ENCODE peak calls at places on chromosomes 16 and 17, in ten cellular contexts. One of them, this sample, is unnamed.

GRCh38 chr16:19926449-19927390 is 42.1 kb upstream of the GPRC5B start:
- DNase-seq in GM12878: no peak
- DNase-seq in breast epithelium: no peak
- DNase-seq in GM12892: no peak
- DNase-seq in stomach: no peak
- DNase-seq in sigmoid colon: no peak
- DNase-seq in suprapubic skin: no peak
- DNase-seq in endothelial cell of umbilical vein: peak
- DNase-seq in transverse colon: no peak
- DNase-seq in HCT116: peak
- DNase-seq in this sample: no peak

GRCh38 chr17:49637050-49637449 is 40.8 kb downstream of the SPOP start:
- DNase-seq in endothelial cell of umbilical vein: peak
- DNase-seq in breast epithelium: no peak
- DNase-seq in HCT116: no peak
- DNase-seq in sigmoid colon: no peak
- DNase-seq in transverse colon: no peak
- DNase-seq in GM12878: no peak
- DNase-seq in suprapubic skin: no peak
- DNase-seq in stomach: no peak
- DNase-seq in GM12892: no peak
- DNase-seq in this sample: no peak

GRCh38 chr17:62652251-62653001 is 25.0 kb downstream of the MRC2 start:
- DNase-seq in GM12892: no peak
- DNase-seq in sigmoid colon: peak
- DNase-seq in HCT116: no peak
- DNase-seq in endothelial cell of umbilical vein: peak
- DNase-seq in breast epithelium: peak
- DNase-seq in suprapubic skin: peak
- DNase-seq in transverse colon: peak
- DNase-seq in stomach: peak
- DNase-seq in GM12878: no peak
- DNase-seq in this sample: no peak

GRCh38 chr16:718922-719321 is 2.0 kb upstream of the ANTKMT start:
- DNase-seq in transverse colon: peak
- DNase-seq in GM12878: no peak
- DNase-seq in HCT116: no peak
- DNase-seq in breast epithelium: no peak
- DNase-seq in stomach: no peak
- DNase-seq in sigmoid colon: no peak
- DNase-seq in GM12892: no peak
- DNase-seq in endothelial cell of umbilical vein: no peak
- DNase-seq in suprapubic skin: no peak
- DNase-seq in this sample: no peak

GRCh38 chr17:59498421-59499307 is 66.7 kb upstream of the DHX40 start:
- DNase-seq in sigmoid colon: no peak
- DNase-seq in endothelial cell of umbilical vein: no peak
- DNase-seq in HCT116: no peak
- DNase-seq in transverse colon: no peak
- DNase-seq in suprapubic skin: no peak
- DNase-seq in GM12892: no peak
- DNase-seq in GM12878: no peak
- DNase-seq in breast epithelium: no peak
- DNase-seq in stomach: no peak
- DNase-seq in this sample: no peak

GRCh38 chr17:27473748-27474609 is 17.7 kb downstream of the KSR1 start:
- DNase-seq in GM12878: peak
- DNase-seq in suprapubic skin: no peak
- DNase-seq in transverse colon: no peak
- DNase-seq in stomach: peak
- DNase-seq in sigmoid colon: peak
- DNase-seq in breast epithelium: no peak
- DNase-seq in GM12892: no peak
- DNase-seq in endothelial cell of umbilical vein: peak
- DNase-seq in HCT116: no peak
- DNase-seq in this sample: no peak

GRCh38 chr16:3065069-3065741 is at the start of gene IL32:
- DNase-seq in breast epithelium: no peak
- DNase-seq in suprapubic skin: no peak
- DNase-seq in sigmoid colon: peak
- DNase-seq in transverse colon: peak
- DNase-seq in stomach: peak
- DNase-seq in HCT116: no peak
- DNase-seq in GM12878: no peak
- DNase-seq in GM12892: no peak
- DNase-seq in endothelial cell of umbilical vein: peak
- DNase-seq in this sample: no peak

GRCh38 chr16:88295526-88296436 is 87.0 kb upstream of the ZNF469 start:
- DNase-seq in GM12878: no peak
- DNase-seq in endothelial cell of umbilical vein: no peak
- DNase-seq in stomach: no peak
- DNase-seq in sigmoid colon: no peak
- DNase-seq in suprapubic skin: no peak
- DNase-seq in GM12892: no peak
- DNase-seq in transverse colon: no peak
- DNase-seq in HCT116: no peak
- DNase-seq in breast epithelium: no peak
- DNase-seq in this sample: no peak

GRCh38 chr17:418421-418751 is 65.8 kb upstream of the RPH3AL start:
- DNase-seq in suprapubic skin: no peak
- DNase-seq in transverse colon: no peak
- DNase-seq in stomach: no peak
- DNase-seq in GM12892: no peak
- DNase-seq in sigmoid colon: no peak
- DNase-seq in GM12878: no peak
- DNase-seq in breast epithelium: no peak
- DNase-seq in HCT116: no peak
- DNase-seq in endothelial cell of umbilical vein: no peak
- DNase-seq in this sample: no peak

GRCh38 chr17:80270836-80271235 is 10.2 kb downstream of the RNF213 start:
- DNase-seq in HCT116: no peak
- DNase-seq in suprapubic skin: no peak
- DNase-seq in GM12878: no peak
- DNase-seq in sigmoid colon: no peak
- DNase-seq in GM12892: no peak
- DNase-seq in breast epithelium: no peak
- DNase-seq in transverse colon: no peak
- DNase-seq in stomach: no peak
- DNase-seq in endothelial cell of umbilical vein: no peak
- DNase-seq in this sample: no peak

GRCh38 chr16:11495066-11495407 is 91.7 kb downstream of the LITAF start:
- DNase-seq in endothelial cell of umbilical vein: peak
- DNase-seq in suprapubic skin: no peak
- DNase-seq in GM12892: no peak
- DNase-seq in transverse colon: no peak
- DNase-seq in sigmoid colon: no peak
- DNase-seq in breast epithelium: no peak
- DNase-seq in GM12878: no peak
- DNase-seq in HCT116: no peak
- DNase-seq in stomach: no peak
- DNase-seq in this sample: no peak

GRCh38 chr16:11497851-11498289 is 88.8 kb downstream of the LITAF start:
- DNase-seq in endothelial cell of umbilical vein: peak
- DNase-seq in transverse colon: no peak
- DNase-seq in HCT116: peak
- DNase-seq in breast epithelium: no peak
- DNase-seq in GM12892: no peak
- DNase-seq in stomach: no peak
- DNase-seq in sigmoid colon: no peak
- DNase-seq in suprapubic skin: no peak
- DNase-seq in GM12878: no peak
- DNase-seq in this sample: no peak

GRCh38 chr16:11499295-11500089 is 87.2 kb downstream of the LITAF start:
- DNase-seq in GM12892: no peak
- DNase-seq in sigmoid colon: no peak
- DNase-seq in transverse colon: no peak
- DNase-seq in breast epithelium: no peak
- DNase-seq in endothelial cell of umbilical vein: no peak
- DNase-seq in stomach: peak
- DNase-seq in GM12878: no peak
- DNase-seq in suprapubic skin: no peak
- DNase-seq in HCT116: peak
- DNase-seq in this sample: no peak

GRCh38 chr16:11498683-11499082 is 88.0 kb downstream of the LITAF start:
- DNase-seq in endothelial cell of umbilical vein: no peak
- DNase-seq in transverse colon: no peak
- DNase-seq in breast epithelium: no peak
- DNase-seq in sigmoid colon: no peak
- DNase-seq in stomach: no peak
- DNase-seq in GM12878: no peak
- DNase-seq in suprapubic skin: no peak
- DNase-seq in HCT116: no peak
- DNase-seq in GM12892: no peak
- DNase-seq in this sample: no peak

GRCh38 chr16:11497329-11497805 is 89.4 kb downstream of the LITAF start:
- DNase-seq in GM12878: peak
- DNase-seq in breast epithelium: peak
- DNase-seq in HCT116: peak
- DNase-seq in GM12892: no peak
- DNase-seq in sigmoid colon: peak
- DNase-seq in endothelial cell of umbilical vein: peak
- DNase-seq in stomach: peak
- DNase-seq in suprapubic skin: peak
- DNase-seq in transverse colon: peak
- DNase-seq in this sample: no peak
- TF ChIP-seq POLR2A in GM12878: no peak
- TF ChIP-seq POLR2A in breast epithelium: no peak
- TF ChIP-seq POLR2A in HCT116: no peak
- TF ChIP-seq POLR2A in GM12892: no peak
- TF ChIP-seq POLR2A in sigmoid colon: no peak
- TF ChIP-seq POLR2A in endothelial cell of umbilical vein: no peak
- TF ChIP-seq POLR2A in stomach: no peak
- TF ChIP-seq POLR2A in suprapubic skin: no peak
- TF ChIP-seq POLR2A in transverse colon: no peak
- TF ChIP-seq POLR2A in this sample: no peak

DNA sequence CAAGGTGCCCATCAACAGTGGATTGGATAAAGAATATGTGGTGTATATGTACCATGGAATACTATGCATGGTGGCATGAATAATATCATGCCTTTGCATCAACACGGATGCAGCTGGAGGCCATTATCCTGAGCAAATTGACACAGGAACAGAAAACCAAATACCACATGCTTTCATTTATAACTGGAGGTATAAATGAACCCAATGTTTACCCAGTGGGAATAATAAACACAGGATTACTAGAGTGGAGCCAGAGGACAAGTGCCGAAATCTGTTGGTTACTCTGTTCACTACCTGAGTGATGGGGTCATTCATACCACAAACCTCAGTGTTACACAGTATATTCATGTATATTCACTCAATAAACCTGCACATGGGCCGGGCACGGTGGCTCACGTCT is 125.2 kb downstream of the CDH11 start:
- DNase-seq in stomach: no peak
- DNase-seq in HCT116: no peak
- DNase-seq in breast epithelium: no peak
- DNase-seq in transverse colon: no peak
- DNase-seq in suprapubic skin: no peak
- DNase-seq in GM12878: no peak
- DNase-seq in endothelial cell of umbilical vein: no peak
- DNase-seq in sigmoid colon: no peak
- DNase-seq in GM12892: no peak
- DNase-seq in this sample: no peak
- TF ChIP-seq POLR2AphosphoS5 in stomach: no peak
- TF ChIP-seq POLR2AphosphoS5 in HCT116: no peak
- TF ChIP-seq POLR2AphosphoS5 in breast epithelium: no peak
- TF ChIP-seq POLR2AphosphoS5 in transverse colon: no peak
- TF ChIP-seq POLR2AphosphoS5 in suprapubic skin: no peak
- TF ChIP-seq POLR2AphosphoS5 in GM12878: no peak
- TF ChIP-seq POLR2AphosphoS5 in endothelial cell of umbilical vein: no peak
- TF ChIP-seq POLR2AphosphoS5 in sigmoid colon: no peak
- TF ChIP-seq POLR2AphosphoS5 in GM12892: no peak
- TF ChIP-seq POLR2AphosphoS5 in this sample: no peak

GRCh38 chr16:57682809-57683318 is 11.7 kb upstream of the DRC7 start:
- DNase-seq in GM12892: no peak
- DNase-seq in suprapubic skin: peak
- DNase-seq in breast epithelium: no peak
- DNase-seq in GM12878: no peak
- DNase-seq in transverse colon: no peak
- DNase-seq in endothelial cell of umbilical vein: no peak
- DNase-seq in stomach: no peak
- DNase-seq in HCT116: no peak
- DNase-seq in sigmoid colon: peak
- DNase-seq in this sample: no peak
- TF ChIP-seq POLR2A in GM12892: no peak
- TF ChIP-seq POLR2A in suprapubic skin: no peak
- TF ChIP-seq POLR2A in breast epithelium: no peak
- TF ChIP-seq POLR2A in GM12878: no peak
- TF ChIP-seq POLR2A in transverse colon: no peak
- TF ChIP-seq POLR2A in endothelial cell of umbilical vein: no peak
- TF ChIP-seq POLR2A in stomach: no peak
- TF ChIP-seq POLR2A in HCT116: peak
- TF ChIP-seq POLR2A in sigmoid colon: no peak
- TF ChIP-seq POLR2A in this sample: no peak

GRCh38 chr17:78736526-78737079 is 45.5 kb downstream of the CYTH1 start:
- DNase-seq in breast epithelium: peak
- DNase-seq in transverse colon: peak
- DNase-seq in HCT116: peak
- DNase-seq in stomach: peak
- DNase-seq in endothelial cell of umbilical vein: peak
- DNase-seq in suprapubic skin: peak
- DNase-seq in GM12878: no peak
- DNase-seq in GM12892: no peak
- DNase-seq in sigmoid colon: peak
- DNase-seq in this sample: no peak

GRCh38 chr17:78738698-78739097 is 43.4 kb downstream of the CYTH1 start:
- DNase-seq in HCT116: no peak
- DNase-seq in transverse colon: no peak
- DNase-seq in stomach: no peak
- DNase-seq in suprapubic skin: no peak
- DNase-seq in endothelial cell of umbilical vein: no peak
- DNase-seq in breast epithelium: no peak
- DNase-seq in GM12892: no peak
- DNase-seq in GM12878: no peak
- DNase-seq in sigmoid colon: no peak
- DNase-seq in this sample: no peak

GRCh38 chr17:78735832-78736525 is 46.1 kb downstream of the CYTH1 start:
- DNase-seq in endothelial cell of umbilical vein: peak
- DNase-seq in HCT116: no peak
- DNase-seq in transverse colon: peak
- DNase-seq in GM12892: no peak
- DNase-seq in sigmoid colon: no peak
- DNase-seq in GM12878: no peak
- DNase-seq in breast epithelium: no peak
- DNase-seq in stomach: no peak
- DNase-seq in suprapubic skin: no peak
- DNase-seq in this sample: no peak

GRCh38 chr17:78738245-78738644 is 43.8 kb downstream of the CYTH1 start:
- DNase-seq in endothelial cell of umbilical vein: no peak
- DNase-seq in sigmoid colon: no peak
- DNase-seq in GM12878: no peak
- DNase-seq in HCT116: no peak
- DNase-seq in GM12892: no peak
- DNase-seq in suprapubic skin: no peak
- DNase-seq in transverse colon: no peak
- DNase-seq in stomach: no peak
- DNase-seq in breast epithelium: no peak
- DNase-seq in this sample: no peak

DNA sequence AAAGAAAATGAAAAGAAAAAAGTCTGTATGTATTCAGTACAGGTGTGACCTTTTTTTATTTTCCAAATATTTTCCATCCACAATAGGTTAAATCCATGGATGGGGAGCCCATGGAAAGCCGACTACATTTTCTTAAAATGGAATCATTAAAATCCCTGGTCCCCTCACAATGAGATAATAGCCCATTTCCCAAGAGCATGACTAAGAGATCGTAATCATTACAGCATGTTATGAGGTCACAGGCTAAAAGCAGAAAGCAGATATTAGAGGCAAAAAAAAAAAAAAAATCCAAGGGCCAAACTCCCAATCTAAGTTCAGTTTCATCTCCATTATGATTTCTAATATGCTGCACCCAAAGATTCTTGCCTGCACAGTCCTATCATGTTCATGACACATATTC is 44.7 kb downstream of the CYTH1 start:
- DNase-seq in endothelial cell of umbilical vein: peak
- DNase-seq in transverse colon: no peak
- DNase-seq in HCT116: no peak
- DNase-seq in GM12892: no peak
- DNase-seq in stomach: no peak
- DNase-seq in GM12878: no peak
- DNase-seq in suprapubic skin: no peak
- DNase-seq in sigmoid colon: no peak
- DNase-seq in breast epithelium: no peak
- DNase-seq in this sample: no peak
- TF ChIP-seq POLR2AphosphoS5 in endothelial cell of umbilical vein: no peak
- TF ChIP-seq POLR2AphosphoS5 in transverse colon: no peak
- TF ChIP-seq POLR2AphosphoS5 in HCT116: no peak
- TF ChIP-seq POLR2AphosphoS5 in GM12892: no peak
- TF ChIP-seq POLR2AphosphoS5 in stomach: no peak
- TF ChIP-seq POLR2AphosphoS5 in GM12878: no peak
- TF ChIP-seq POLR2AphosphoS5 in suprapubic skin: peak
- TF ChIP-seq POLR2AphosphoS5 in sigmoid colon: peak
- TF ChIP-seq POLR2AphosphoS5 in breast epithelium: no peak
- TF ChIP-seq POLR2AphosphoS5 in this sample: no peak